ENCODE peak calls at places on chromosome 2, in six cellular contexts. B, U, O, W, P and S are unnamed samples.

GRCh38 chr2:85173909-85174308 is 40.7 kb downstream of the TCF7L1 start:
- DNase-seq in W (peak), U (no peak), P (no peak), B (no peak), O (no peak), S (no peak)

GRCh38 chr2:183035298-183035953 is 2.8 kb downstream of the NCKAP1 start:
- DNase-seq in P (no peak), W (peak), U (no peak), B (peak), O (peak), S (no peak)

GRCh38 chr2:183059561-183059960 is 19.0 kb upstream of the DUSP19 start:
- DNase-seq in O (peak), W (peak), U (no peak), B (peak), P (no peak), S (peak)

GRCh38 chr2:203077458-203077857 is 62.8 kb downstream of the NBEAL1 start:
- DNase-seq in P (no peak), U (no peak), B (no peak), W (peak), O (peak), S (no peak)

GRCh38 chr2:27705851-27706622 is 42.3 kb downstream of the SLC4A1AP start:
- DNase-seq in U (no peak), P (no peak), W (peak), O (peak), B (peak), S (peak)

GRCh38 chr2:126534508-126534907 is 121.5 kb upstream of the GYPC start:
- DNase-seq in O (no peak), B (no peak), W (no peak), U (no peak), P (no peak), S (no peak)

GRCh38 chr2:241010531-241011295 is 12.3 kb downstream of the SNED1 start:
- DNase-seq in O (no peak), W (no peak), U (no peak), B (no peak), P (no peak), S (no peak)

GRCh38 chr2:202115385-202116060 is 42.5 kb downstream of the KIAA2012 start:
- DNase-seq in O (peak), P (no peak), U (no peak), B (peak), W (peak), S (no peak)

GRCh38 chr2:174888136-174888535 is 117.0 kb downstream of the CHN1 start:
- DNase-seq in W (no peak), P (no peak), O (no peak), B (no peak), U (no peak), S (no peak)

GRCh38 chr2:54208364-54209240 is 47.4 kb downstream of the TSPYL6 start:
- DNase-seq in U (no peak), W (peak), P (no peak), B (peak), O (peak), S (peak)